ENCODE peak calls at places on chromosomes 12 and 14, in five cellular contexts. X, U, C, K and L are unnamed samples.

GRCh38 chr14:58947816-58948440 is 240.5 kb upstream of the DAAM1 start:
- DNase-seq in C (no peak), U (peak), X (no peak), K (no peak), L (no peak)

GRCh38 chr14:36510078-36510799 is 9.8 kb downstream of the NKX2-1 start:
- DNase-seq in K (no peak), X (peak), C (peak), U (no peak), L (no peak)

GRCh38 chr14:34678306-34678705 is 36.1 kb downstream of the CFL2 start:
- DNase-seq in U (no peak), K (no peak), X (no peak), C (no peak), L (no peak)

GRCh38 chr12:24297516-24297915 is 348.0 kb upstream of the SOX5 start:
- DNase-seq in K (no peak), U (no peak), X (no peak), C (no peak), L (no peak)

GRCh38 chr14:68955164-68955921 is 23.8 kb downstream of the ACTN1 start:
- DNase-seq in X (no peak), K (no peak), U (peak), C (no peak), L (no peak)

GRCh38 chr14:102363182-102363952 is 626 bp downstream of the TECPR2 start:
- DNase-seq in X (no peak), C (no peak), K (peak), U (peak), L (no peak)

GRCh38 chr14:68762944-68763831 is 29.7 kb downstream of the ZFP36L1 start:
- DNase-seq in C (no peak), X (no peak), U (peak), K (no peak), L (peak)

GRCh38 chr12:12503384-12504078 is 59.1 kb downstream of the DUSP16 start:
- DNase-seq in C (no peak), X (no peak), U (no peak), K (no peak), L (no peak)

GRCh38 chr14:38910092-38910491 is 192.9 kb downstream of the SEC23A start:
- DNase-seq in K (no peak), C (no peak), X (no peak), U (no peak), L (no peak)

GRCh38 chr12:89179983-89180382 is 172.3 kb downstream of the DUSP6 start:
- DNase-seq in K (no peak), C (no peak), U (peak), X (no peak), L (no peak)